ENCODE peak calls at places on chromosomes 3 and 15, in five cellular contexts. Y is GM12878, N is HCT116, C is HepG2, U is H1. R is an unnamed sample.

GRCh38 chr15:95431518-95431917 is 899.0 kb upstream of the NR2F2 start:
- DNase-seq in Y (no peak), N (no peak), C (no peak), U (no peak), R (no peak)

GRCh38 chr3:171011109-171011508 is 15.4 kb downstream of the SLC2A2 start:
- DNase-seq in Y (no peak), N (no peak), C (no peak), U (no peak), R (no peak)

GRCh38 chr3:134375542-134376384 is 1.5 kb upstream of the AMOTL2 start:
- DNase-seq in Y (no peak), N (no peak), C (no peak), U (peak; percentile 29), R (no peak)

GRCh38 chr3:50078622-50079021 is 10.1 kb upstream of the RBM5 start:
- DNase-seq in Y (no peak), N (no peak), C (no peak), U (no peak), R (no peak)

GRCh38 chr3:37945803-37946530 is 44.6 kb upstream of the VILL start:
- DNase-seq in Y (no peak), N (peak; percentile 67), C (no peak), U (peak; percentile 42), R (no peak)

GRCh38 chr3:78827618-78828017 is 940.2 kb downstream of the ROBO1 start:
- DNase-seq in Y (no peak), N (no peak), C (no peak), U (no peak), R (no peak)

GRCh38 chr3:37096292-37096691 is 78.1 kb downstream of the LRRFIP2 start:
- DNase-seq in Y (no peak), N (no peak), C (peak; percentile 73), U (no peak), R (no peak)

GRCh38 chr15:61483599-61483998 is 254.5 kb upstream of the RORA start:
- DNase-seq in Y (no peak), N (no peak), C (no peak), U (no peak), R (no peak)

GRCh38 chr3:109035082-109035481 is 81.4 kb upstream of the GUCA1C start:
- DNase-seq in Y (no peak), N (no peak), C (no peak), U (no peak), R (no peak)

GRCh38 chr3:157075693-157076420 is 84.1 kb downstream of the CCNL1 start:
- DNase-seq in Y (no peak), N (no peak), C (no peak), U (no peak), R (peak; percentile 24)

GRCh38 chr3:57234613-57235575 is 7.4 kb downstream of the APPL1 start:
- DNase-seq in Y (no peak), N (no peak), C (no peak), U (no peak), R (no peak)

GRCh38 chr15:70528270-70528706 is 235.1 kb downstream of the UACA start:
- DNase-seq in Y (peak; percentile 66), N (peak; percentile 40), C (peak; percentile 66), U (peak; percentile 32), R (no peak)

GRCh38 chr15:50519740-50520425 is 26.6 kb downstream of the USP50 start:
- DNase-seq in Y (no peak), N (no peak), C (no peak), U (no peak), R (no peak)

GRCh38 chr3:50672656-50673055 is 2.1 kb upstream of the DOCK3 start:
- DNase-seq in Y (no peak), N (no peak), C (no peak), U (no peak), R (no peak)

GRCh38 chr3:70989174-70989573 is 594.4 kb downstream of the FOXP1 start:
- DNase-seq in Y (no peak), N (no peak), C (no peak), U (no peak), R (no peak)

GRCh38 chr3:177733233-177733632 is 536.0 kb upstream of the TBL1XR1 start:
- DNase-seq in Y (no peak), N (no peak), C (no peak), U (no peak), R (no peak)

GRCh38 chr15:68684476-68684875 is 105.7 kb downstream of the CORO2B start:
- DNase-seq in Y (no peak), N (no peak), C (no peak), U (no peak), R (no peak)

GRCh38 chr15:81357178-81357686 is 16.8 kb downstream of the TMC3 start:
- DNase-seq in Y (no peak), N (peak; percentile 6), C (peak; percentile 1), U (no peak), R (no peak)

GRCh38 chr15:64571857-64572291 is 111.5 kb downstream of the ZNF609 start:
- DNase-seq in Y (peak; percentile 92), N (no peak), C (peak; percentile 52), U (no peak), R (no peak)

GRCh38 chr3:4645468-4645867 is 152.3 kb downstream of the ITPR1 start:
- DNase-seq in Y (no peak), N (no peak), C (no peak), U (no peak), R (no peak)

GRCh38 chr3:74562528-74563190 is 51.8 kb downstream of the CNTN3 start:
- DNase-seq in Y (no peak), N (no peak), C (no peak), U (no peak), R (no peak)

GRCh38 chr3:132660056-132660744 is at the start of gene UBA5:
- DNase-seq in Y (peak; percentile 30), N (peak; percentile 43), C (peak; percentile 32), U (peak; percentile 83), R (peak; percentile 74)

GRCh38 chr3:115324056-115324455 is 177.0 kb upstream of the ZBTB20 start:
- DNase-seq in Y (no peak), N (no peak), C (no peak), U (no peak), R (no peak)

GRCh38 chr3:69107841-69108240 is 14.6 kb downstream of the LMOD3 start:
- DNase-seq in Y (no peak), N (no peak), C (no peak), U (no peak), R (no peak)

GRCh38 chr15:77474987-77475385 is 54.3 kb downstream of the HMG20A start:
- DNase-seq in Y (no peak), N (no peak), C (no peak), U (no peak), R (no peak)

GRCh38 chr15:100602822-100603393 is 519 bp downstream of the ASB7 start:
- DNase-seq in Y (peak; percentile 31), N (no peak), C (peak; percentile 10), U (peak; percentile 83), R (peak; percentile 32)

DNA sequence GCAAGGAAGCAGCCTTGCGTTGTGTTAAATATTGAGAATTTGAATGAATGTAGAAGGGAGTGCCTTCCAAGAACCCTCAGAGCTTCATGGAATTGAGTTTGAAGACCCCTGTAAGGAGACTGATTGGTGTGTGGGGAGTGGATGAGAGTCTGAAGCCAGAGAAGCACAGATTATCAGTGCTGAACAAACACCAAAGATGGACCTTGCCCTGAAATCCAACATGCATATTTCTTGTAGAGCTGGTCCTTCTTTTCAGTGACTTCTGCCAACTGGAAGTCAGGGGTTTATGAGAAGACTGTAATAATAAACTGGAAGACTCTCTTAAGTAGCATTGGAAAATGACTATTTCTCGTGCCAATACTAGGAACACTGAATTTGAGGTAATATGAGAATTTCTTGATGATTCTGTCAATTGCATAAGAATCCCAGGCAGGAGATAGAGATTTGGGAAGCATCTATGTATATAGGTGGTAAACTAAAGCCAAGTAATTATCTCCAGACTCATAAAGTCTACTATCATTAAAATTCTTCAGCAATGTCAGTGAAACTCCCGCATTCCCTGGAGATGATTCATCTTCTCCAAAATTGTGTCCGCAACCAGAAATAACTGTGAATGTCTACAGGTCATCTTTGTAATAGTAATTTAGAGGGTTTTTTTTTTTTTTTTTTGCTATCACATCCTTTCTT is 213.8 kb downstream of the IL5RA start:
- DNase-seq in Y (no peak), N (no peak), C (no peak), U (no peak), R (no peak)
- TF ChIP-seq JUND in Y (no peak), N (no peak), C (no peak), U (no peak), R (no peak)

DNA sequence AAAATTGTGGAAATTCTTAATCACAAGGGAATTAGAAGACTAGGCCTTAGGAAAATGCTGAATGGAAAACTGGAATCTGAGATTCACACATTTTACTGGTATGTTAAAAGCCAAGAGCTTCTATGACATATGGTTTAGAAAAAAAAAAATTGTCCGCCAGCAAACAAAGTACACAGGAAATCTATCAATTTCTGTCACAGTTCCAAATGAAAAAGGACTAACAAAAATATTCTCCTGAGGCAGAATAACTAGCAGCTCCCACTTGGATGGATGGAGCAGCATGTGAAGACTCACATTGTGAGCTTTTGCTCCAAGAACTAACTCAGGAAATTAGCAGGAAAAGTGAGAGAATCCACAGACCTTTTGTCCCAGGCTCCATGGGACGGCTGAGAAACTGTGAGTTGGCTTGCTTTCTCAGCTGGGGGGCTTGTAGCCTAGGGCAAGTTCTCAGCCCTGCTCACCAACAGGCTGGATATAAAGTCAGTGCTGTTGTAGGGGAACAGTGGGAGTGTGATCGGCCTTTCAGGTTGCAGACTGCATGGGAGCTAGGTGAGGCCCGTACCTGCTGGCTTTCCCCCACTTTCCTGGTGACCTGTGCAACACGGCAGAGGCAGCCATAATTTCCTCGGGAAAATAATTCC is 731.1 kb upstream of the SGO1 start:
- DNase-seq in Y (no peak), N (no peak), C (no peak), U (no peak), R (no peak)
- TF ChIP-seq JUND in Y (no peak), N (no peak), C (no peak), U (no peak), R (no peak)

DNA sequence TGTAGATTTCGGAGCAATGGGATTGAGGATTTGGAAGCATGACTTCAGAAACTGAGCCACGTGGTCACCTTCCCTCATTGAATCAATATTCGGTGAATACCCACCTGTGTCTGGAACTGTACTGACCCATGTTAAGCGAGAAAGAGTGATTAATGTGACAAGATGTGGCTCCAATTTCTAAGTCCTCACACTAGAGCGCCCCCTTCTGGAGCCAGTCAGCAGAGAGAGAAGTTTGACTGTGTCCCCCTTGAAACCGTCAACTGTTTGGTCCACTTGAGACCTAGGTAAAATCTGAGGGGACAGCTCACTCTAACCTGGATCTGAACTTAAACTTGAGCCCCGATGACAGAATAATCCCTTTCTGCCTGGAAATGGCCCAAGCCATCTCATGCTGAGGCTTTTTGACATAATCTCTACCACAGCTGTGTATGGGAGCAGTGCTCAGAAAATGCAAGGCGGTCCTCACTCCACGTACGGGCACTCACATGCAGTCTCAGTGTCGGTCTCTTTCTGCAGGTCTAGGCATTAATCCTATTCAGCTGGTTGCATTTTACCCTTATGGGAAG is 47.8 kb upstream of the LIMD1 start:
- DNase-seq in Y (no peak), N (peak; percentile 13), C (peak; percentile 16), U (peak; percentile 90), R (no peak)
- TF ChIP-seq JUND in Y (no peak), N (no peak), C (no peak), U (no peak), R (no peak)

DNA sequence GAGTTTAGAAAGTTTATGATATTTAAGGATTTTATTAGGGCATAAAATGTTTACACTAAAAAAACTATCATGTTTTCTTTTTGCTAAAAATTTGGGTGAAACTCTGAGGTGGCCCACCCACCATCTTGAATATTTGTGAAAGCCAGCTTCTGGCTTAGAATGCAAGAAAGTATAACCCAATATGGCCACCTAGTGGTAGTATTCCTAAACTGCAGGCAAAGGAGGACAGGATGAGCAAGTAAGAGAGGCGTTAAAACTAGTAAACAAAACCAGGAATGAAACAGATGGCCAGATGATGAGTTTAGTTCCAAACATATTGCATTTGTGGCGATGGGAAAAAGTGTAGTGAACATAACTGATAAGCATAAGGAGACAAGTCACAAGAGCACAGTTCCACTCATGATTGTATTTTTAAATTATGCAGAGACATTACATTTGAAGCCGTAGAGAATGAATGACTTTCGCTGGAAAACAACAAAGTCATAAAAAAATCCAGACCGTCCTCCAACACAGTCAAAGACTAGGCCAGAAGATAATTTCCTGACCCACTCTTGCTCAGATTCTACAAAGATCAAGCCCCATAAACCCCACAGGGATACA is 103.3 kb upstream of the PRTG start:
- DNase-seq in Y (peak; percentile 35), N (peak; percentile 57), C (peak; percentile 69), U (peak; percentile 57), R (peak; percentile 84)
- TF ChIP-seq JUND in Y (no peak), N (no peak), C (no peak), U (no peak), R (no peak)